ENCODE peak calls at places on chromosomes 16 and 17, in five cellular contexts. One of them, this sample, is unnamed.

GRCh38 chr16:75108792-75109731 is 7.5 kb downstream of the LDHD start:
- DNase-seq in prostate gland: peak
- DNase-seq in CD8-positive, alpha-beta T cell: peak
- DNase-seq in foreskin fibroblast: peak
- DNase-seq in heart left ventricle: peak
- DNase-seq in this sample: peak

GRCh38 chr17:55283256-55283965 is 18.7 kb downstream of the HLF start:
- DNase-seq in prostate gland: no peak
- DNase-seq in CD8-positive, alpha-beta T cell: no peak
- DNase-seq in foreskin fibroblast: no peak
- DNase-seq in heart left ventricle: no peak
- DNase-seq in this sample: no peak

GRCh38 chr16:82082543-82083244 is 47.6 kb downstream of the HSD17B2 start:
- DNase-seq in prostate gland: no peak
- DNase-seq in CD8-positive, alpha-beta T cell: no peak
- DNase-seq in foreskin fibroblast: peak
- DNase-seq in heart left ventricle: no peak
- DNase-seq in this sample: no peak

GRCh38 chr16:66878067-66878466 is 2.2 kb upstream of the PDP2 start:
- DNase-seq in prostate gland: no peak
- DNase-seq in CD8-positive, alpha-beta T cell: no peak
- DNase-seq in foreskin fibroblast: peak
- DNase-seq in heart left ventricle: no peak
- DNase-seq in this sample: no peak

GRCh38 chr17:73261952-73262675 is 434 bp upstream of the CPSF4L start:
- DNase-seq in prostate gland: peak
- DNase-seq in CD8-positive, alpha-beta T cell: no peak
- DNase-seq in foreskin fibroblast: no peak
- DNase-seq in heart left ventricle: no peak
- DNase-seq in this sample: no peak

GRCh38 chr17:69716571-69716970 is 302.1 kb downstream of the MAP2K6 start:
- DNase-seq in prostate gland: no peak
- DNase-seq in CD8-positive, alpha-beta T cell: no peak
- DNase-seq in foreskin fibroblast: peak
- DNase-seq in heart left ventricle: no peak
- DNase-seq in this sample: no peak

GRCh38 chr17:50264263-50265113 is 9.8 kb upstream of the TMEM92 start:
- DNase-seq in prostate gland: no peak
- DNase-seq in CD8-positive, alpha-beta T cell: no peak
- DNase-seq in foreskin fibroblast: peak
- DNase-seq in heart left ventricle: no peak
- DNase-seq in this sample: no peak

GRCh38 chr17:49994085-49995054 is 654 bp downstream of the DLX3 start:
- DNase-seq in prostate gland: no peak
- DNase-seq in CD8-positive, alpha-beta T cell: no peak
- DNase-seq in foreskin fibroblast: peak
- DNase-seq in heart left ventricle: no peak
- DNase-seq in this sample: no peak

GRCh38 chr16:73956592-73957495 is 339.8 kb upstream of the PSMD7 start:
- DNase-seq in prostate gland: peak
- DNase-seq in CD8-positive, alpha-beta T cell: no peak
- DNase-seq in foreskin fibroblast: peak
- DNase-seq in heart left ventricle: no peak
- DNase-seq in this sample: peak

GRCh38 chr17:259341-259976 is 78.0 kb upstream of the DOC2B start:
- DNase-seq in prostate gland: no peak
- DNase-seq in CD8-positive, alpha-beta T cell: no peak
- DNase-seq in foreskin fibroblast: no peak
- DNase-seq in heart left ventricle: no peak
- DNase-seq in this sample: peak

GRCh38 chr17:37884516-37884915 is 39.7 kb upstream of the TBC1D3K start:
- DNase-seq in prostate gland: no peak
- DNase-seq in CD8-positive, alpha-beta T cell: no peak
- DNase-seq in foreskin fibroblast: no peak
- DNase-seq in heart left ventricle: no peak
- DNase-seq in this sample: no peak

GRCh38 chr16:55700961-55701360 is 45.2 kb downstream of the SLC6A2 start:
- DNase-seq in prostate gland: no peak
- DNase-seq in CD8-positive, alpha-beta T cell: no peak
- DNase-seq in foreskin fibroblast: no peak
- DNase-seq in heart left ventricle: no peak
- DNase-seq in this sample: no peak

GRCh38 chr17:34291721-34292348 is 6.3 kb downstream of the CCL11 start:
- DNase-seq in prostate gland: no peak
- DNase-seq in CD8-positive, alpha-beta T cell: no peak
- DNase-seq in foreskin fibroblast: no peak
- DNase-seq in heart left ventricle: no peak
- DNase-seq in this sample: no peak

GRCh38 chr17:42456223-42457106 is 2.2 kb upstream of the ATP6V0A1 start:
- DNase-seq in prostate gland: no peak
- DNase-seq in CD8-positive, alpha-beta T cell: no peak
- DNase-seq in foreskin fibroblast: peak
- DNase-seq in heart left ventricle: no peak
- DNase-seq in this sample: no peak

GRCh38 chr17:57794841-57795240 is 49.7 kb upstream of the CCDC182 start:
- DNase-seq in prostate gland: no peak
- DNase-seq in CD8-positive, alpha-beta T cell: no peak
- DNase-seq in foreskin fibroblast: no peak
- DNase-seq in heart left ventricle: no peak
- DNase-seq in this sample: no peak

GRCh38 chr17:81400154-81400938 is 5.1 kb downstream of the BAHCC1 start:
- DNase-seq in prostate gland: no peak
- DNase-seq in CD8-positive, alpha-beta T cell: no peak
- DNase-seq in foreskin fibroblast: peak
- DNase-seq in heart left ventricle: no peak
- DNase-seq in this sample: no peak

GRCh38 chr16:67842509-67843342 is 606 bp downstream of the THAP11 start:
- DNase-seq in prostate gland: peak
- DNase-seq in CD8-positive, alpha-beta T cell: peak
- DNase-seq in foreskin fibroblast: peak
- DNase-seq in heart left ventricle: peak
- DNase-seq in this sample: no peak

GRCh38 chr16:77594798-77595625 is 127.3 kb upstream of the NUDT7 start:
- DNase-seq in prostate gland: no peak
- DNase-seq in CD8-positive, alpha-beta T cell: no peak
- DNase-seq in foreskin fibroblast: no peak
- DNase-seq in heart left ventricle: no peak
- DNase-seq in this sample: no peak

GRCh38 chr16:22948603-22949368 is 134.8 kb downstream of the HS3ST2 start:
- DNase-seq in prostate gland: peak
- DNase-seq in CD8-positive, alpha-beta T cell: no peak
- DNase-seq in foreskin fibroblast: peak
- DNase-seq in heart left ventricle: no peak
- DNase-seq in this sample: no peak

GRCh38 chr16:19417640-19418039 is at the start of gene TMC5:
- DNase-seq in prostate gland: peak
- DNase-seq in CD8-positive, alpha-beta T cell: no peak
- DNase-seq in foreskin fibroblast: no peak
- DNase-seq in heart left ventricle: no peak
- DNase-seq in this sample: no peak

GRCh38 chr17:78325076-78325712 is 34.7 kb downstream of the SOCS3 start:
- DNase-seq in prostate gland: no peak
- DNase-seq in CD8-positive, alpha-beta T cell: no peak
- DNase-seq in foreskin fibroblast: peak
- DNase-seq in heart left ventricle: peak
- DNase-seq in this sample: no peak

GRCh38 chr17:14316131-14316854 is 15.4 kb downstream of the HS3ST3B1 start:
- DNase-seq in prostate gland: no peak
- DNase-seq in CD8-positive, alpha-beta T cell: no peak
- DNase-seq in foreskin fibroblast: no peak
- DNase-seq in heart left ventricle: no peak
- DNase-seq in this sample: no peak

GRCh38 chr17:70622382-70623260 is 453.3 kb downstream of the KCNJ2 start:
- DNase-seq in prostate gland: no peak
- DNase-seq in CD8-positive, alpha-beta T cell: no peak
- DNase-seq in foreskin fibroblast: peak
- DNase-seq in heart left ventricle: no peak
- DNase-seq in this sample: no peak

GRCh38 chr16:56609463-56609921 is 1.1 kb downstream of the MT2A start:
- DNase-seq in prostate gland: peak
- DNase-seq in CD8-positive, alpha-beta T cell: peak
- DNase-seq in foreskin fibroblast: peak
- DNase-seq in heart left ventricle: no peak
- DNase-seq in this sample: peak

GRCh38 chr16:27222499-27223225 is 19.3 kb downstream of the KDM8 start:
- DNase-seq in prostate gland: no peak
- DNase-seq in CD8-positive, alpha-beta T cell: no peak
- DNase-seq in foreskin fibroblast: peak
- DNase-seq in heart left ventricle: peak
- DNase-seq in this sample: no peak
- TF ChIP-seq CTCF in prostate gland: no peak
- TF ChIP-seq CTCF in CD8-positive, alpha-beta T cell: no peak
- TF ChIP-seq CTCF in foreskin fibroblast: no peak
- TF ChIP-seq CTCF in heart left ventricle: no peak
- TF ChIP-seq CTCF in this sample: no peak

GRCh38 chr17:53122966-53123365 is 699.8 kb upstream of the KIF2B start:
- DNase-seq in prostate gland: no peak
- DNase-seq in CD8-positive, alpha-beta T cell: no peak
- DNase-seq in foreskin fibroblast: no peak
- DNase-seq in heart left ventricle: no peak
- DNase-seq in this sample: no peak

GRCh38 chr17:53119773-53120172 is 703.0 kb upstream of the KIF2B start:
- DNase-seq in prostate gland: no peak
- DNase-seq in CD8-positive, alpha-beta T cell: no peak
- DNase-seq in foreskin fibroblast: no peak
- DNase-seq in heart left ventricle: no peak
- DNase-seq in this sample: no peak

GRCh38 chr17:53118948-53119347 is 703.8 kb upstream of the KIF2B start:
- DNase-seq in prostate gland: no peak
- DNase-seq in CD8-positive, alpha-beta T cell: no peak
- DNase-seq in foreskin fibroblast: no peak
- DNase-seq in heart left ventricle: no peak
- DNase-seq in this sample: no peak
- TF ChIP-seq CTCF in prostate gland: no peak
- TF ChIP-seq CTCF in CD8-positive, alpha-beta T cell: no peak
- TF ChIP-seq CTCF in foreskin fibroblast: no peak
- TF ChIP-seq CTCF in heart left ventricle: no peak
- TF ChIP-seq CTCF in this sample: no peak

GRCh38 chr16:6019490-6019991 is 921.9 kb upstream of the EEF2KMT start:
- DNase-seq in prostate gland: no peak
- DNase-seq in CD8-positive, alpha-beta T cell: no peak
- DNase-seq in foreskin fibroblast: no peak
- DNase-seq in heart left ventricle: peak
- DNase-seq in this sample: no peak

GRCh38 chr16:6018848-6019489 is 921.4 kb upstream of the EEF2KMT start:
- DNase-seq in prostate gland: no peak
- DNase-seq in CD8-positive, alpha-beta T cell: no peak
- DNase-seq in foreskin fibroblast: no peak
- DNase-seq in heart left ventricle: no peak
- DNase-seq in this sample: no peak

GRCh38 chr16:6020162-6020980 is 922.8 kb upstream of the EEF2KMT start:
- DNase-seq in prostate gland: no peak
- DNase-seq in CD8-positive, alpha-beta T cell: no peak
- DNase-seq in foreskin fibroblast: no peak
- DNase-seq in heart left ventricle: no peak
- DNase-seq in this sample: no peak

GRCh38 chr16:6012716-6013115 is 915.1 kb upstream of the EEF2KMT start:
- DNase-seq in prostate gland: no peak
- DNase-seq in CD8-positive, alpha-beta T cell: no peak
- DNase-seq in foreskin fibroblast: no peak
- DNase-seq in heart left ventricle: no peak
- DNase-seq in this sample: no peak

DNA sequence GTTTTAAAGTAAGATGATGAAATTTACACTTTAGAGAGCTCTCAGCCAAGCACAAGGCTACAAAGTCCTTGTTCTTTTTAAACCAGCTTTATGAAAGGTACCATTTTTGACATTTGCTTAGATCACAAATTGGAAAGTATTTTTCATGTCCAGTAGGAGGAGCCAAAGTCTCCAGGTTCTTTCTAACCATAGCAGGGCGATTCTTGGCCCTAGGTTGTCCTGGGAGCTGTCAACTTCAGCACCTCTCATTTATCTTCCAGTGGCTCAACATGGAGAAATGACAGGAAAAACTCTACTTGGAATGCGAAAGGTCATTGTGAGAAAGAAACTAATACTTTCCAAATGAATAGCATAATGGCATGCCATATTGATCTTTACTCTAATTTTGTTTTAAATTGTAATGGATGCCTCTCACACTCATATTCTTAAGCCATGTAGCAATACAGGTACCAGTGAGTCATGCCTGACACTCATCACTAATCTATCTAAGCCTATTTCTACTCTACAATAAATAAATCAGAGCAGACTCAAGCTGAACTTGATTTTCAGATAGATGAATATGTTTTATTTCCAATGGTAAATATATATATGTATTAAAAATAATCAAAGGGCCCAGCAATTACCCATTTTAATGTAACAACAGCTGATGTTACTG is 919.1 kb upstream of the EEF2KMT start:
- DNase-seq in prostate gland: no peak
- DNase-seq in CD8-positive, alpha-beta T cell: no peak
- DNase-seq in foreskin fibroblast: no peak
- DNase-seq in heart left ventricle: no peak
- DNase-seq in this sample: no peak
- TF ChIP-seq CTCF in prostate gland: no peak
- TF ChIP-seq CTCF in CD8-positive, alpha-beta T cell: no peak
- TF ChIP-seq CTCF in foreskin fibroblast: peak
- TF ChIP-seq CTCF in heart left ventricle: no peak
- TF ChIP-seq CTCF in this sample: no peak

GRCh38 chr16:28204622-28205021 is 7.1 kb downstream of the XPO6 start:
- DNase-seq in prostate gland: no peak
- DNase-seq in CD8-positive, alpha-beta T cell: no peak
- DNase-seq in foreskin fibroblast: no peak
- DNase-seq in heart left ventricle: no peak
- DNase-seq in this sample: no peak

GRCh38 chr16:28205117-28205899 is 6.5 kb downstream of the XPO6 start:
- DNase-seq in prostate gland: no peak
- DNase-seq in CD8-positive, alpha-beta T cell: no peak
- DNase-seq in foreskin fibroblast: no peak
- DNase-seq in heart left ventricle: no peak
- DNase-seq in this sample: no peak

GRCh38 chr16:28204211-28204610 is 7.6 kb downstream of the XPO6 start:
- DNase-seq in prostate gland: no peak
- DNase-seq in CD8-positive, alpha-beta T cell: no peak
- DNase-seq in foreskin fibroblast: no peak
- DNase-seq in heart left ventricle: no peak
- DNase-seq in this sample: no peak

GRCh38 chr16:28200661-28201060 is 11.1 kb downstream of the XPO6 start:
- DNase-seq in prostate gland: no peak
- DNase-seq in CD8-positive, alpha-beta T cell: no peak
- DNase-seq in foreskin fibroblast: no peak
- DNase-seq in heart left ventricle: no peak
- DNase-seq in this sample: no peak

DNA sequence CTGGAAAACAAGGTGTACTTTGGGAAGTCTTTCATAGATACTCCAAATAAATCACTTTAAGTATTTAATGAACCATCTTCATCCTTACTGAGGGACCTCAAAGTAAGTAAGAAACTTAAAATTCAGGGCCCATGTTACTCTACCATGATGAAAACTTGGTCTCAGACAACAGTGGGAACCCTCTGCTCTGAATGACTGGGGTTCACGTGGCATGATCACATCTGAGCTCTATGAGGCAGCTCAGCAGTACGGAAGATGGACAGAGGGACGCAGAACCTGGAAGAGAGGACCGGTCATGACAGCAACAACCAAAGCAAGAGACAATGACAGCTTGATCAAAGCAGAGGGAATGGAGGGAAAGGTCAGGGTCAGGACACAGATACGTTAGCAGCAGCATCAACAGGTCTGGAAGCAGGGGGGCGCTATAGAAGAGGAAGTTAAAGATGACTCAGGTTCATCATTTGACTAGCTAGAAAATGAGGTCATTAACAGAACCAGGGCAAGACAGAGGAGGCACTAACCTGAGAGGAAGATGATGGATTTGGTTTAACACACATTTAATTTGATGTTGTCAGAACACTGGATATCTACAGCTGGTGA is 9.5 kb downstream of the XPO6 start:
- DNase-seq in prostate gland: no peak
- DNase-seq in CD8-positive, alpha-beta T cell: no peak
- DNase-seq in foreskin fibroblast: no peak
- DNase-seq in heart left ventricle: no peak
- DNase-seq in this sample: peak
- TF ChIP-seq CTCF in prostate gland: no peak
- TF ChIP-seq CTCF in CD8-positive, alpha-beta T cell: no peak
- TF ChIP-seq CTCF in foreskin fibroblast: no peak
- TF ChIP-seq CTCF in heart left ventricle: no peak
- TF ChIP-seq CTCF in this sample: peak